ENCODE peak calls at places on chromosomes 13 and 19, in four cellular contexts. F, A, I and S are unnamed samples.

GRCh38 chr13:113411216-113412023 is 41.9 kb downstream of the ADPRHL1 start:
- DNase-seq in F (peak; percentile 71), A (no peak), I (peak; percentile 95), S (peak; percentile 95)

GRCh38 chr13:30905932-30906383 is at the start of gene MEDAG:
- DNase-seq in F (peak; percentile 82), A (no peak), I (peak; percentile 61), S (peak; percentile 90)

GRCh38 chr19:46487802-46488445 is 7.7 kb downstream of the PNMA8B start:
- DNase-seq in F (peak; percentile 76), A (peak; percentile 85), I (peak; percentile 72), S (no peak)

GRCh38 chr13:102484329-102484728 is 82.5 kb upstream of the FGF14 start:
- DNase-seq in F (no peak), A (no peak), I (peak; percentile 4), S (peak; percentile 17)

GRCh38 chr19:23283925-23284324 is 33.7 kb upstream of the ZNF724 start:
- DNase-seq in F (peak; percentile 20), A (no peak), I (peak; percentile 29), S (no peak)

GRCh38 chr19:51111606-51112005 is 3.4 kb upstream of the CTU1 start:
- DNase-seq in F (no peak), A (no peak), I (no peak), S (no peak)

GRCh38 chr19:5046339-5047039 is 77.6 kb downstream of the KDM4B start:
- DNase-seq in F (no peak), A (no peak), I (peak; percentile 59), S (no peak)

GRCh38 chr19:7676376-7676775 is 514 bp upstream of the MCEMP1 start:
- DNase-seq in F (no peak), A (no peak), I (no peak), S (no peak)

GRCh38 chr19:34044011-34044410 is 128.3 kb upstream of the LSM14A start:
- DNase-seq in F (no peak), A (no peak), I (no peak), S (no peak)

GRCh38 chr13:113094410-113094800 is 11.2 kb upstream of the F7 start:
- DNase-seq in F (no peak), A (no peak), I (no peak), S (no peak)

GRCh38 chr13:29861694-29862110 is 11.3 kb upstream of the UBL3 start:
- DNase-seq in F (no peak), A (no peak), I (peak; percentile 51), S (peak; percentile 89)

GRCh38 chr13:37617162-37617561 is 18.6 kb upstream of the POSTN start:
- DNase-seq in F (no peak), A (no peak), I (peak; percentile 75), S (peak; percentile 69)

GRCh38 chr19:5805465-5806132 is 732 bp downstream of the NRTN start:
- DNase-seq in F (peak; percentile 60), A (peak; percentile 82), I (peak; percentile 56), S (no peak)

GRCh38 chr13:44768233-44768632 is 192.1 kb upstream of the TSC22D1 start:
- DNase-seq in F (no peak), A (no peak), I (no peak), S (no peak)

GRCh38 chr19:29404015-29404414 is 121.8 kb upstream of the VSTM2B start:
- DNase-seq in F (no peak), A (no peak), I (no peak), S (no peak)

GRCh38 chr19:46898731-46899130 is 37.9 kb downstream of the ARHGAP35 start:
- DNase-seq in F (no peak), A (no peak), I (no peak), S (no peak)

GRCh38 chr19:3656747-3657394 is 30.3 kb upstream of the CACTIN start:
- DNase-seq in F (no peak), A (no peak), I (no peak), S (no peak)

GRCh38 chr13:67642638-67643037 is 412.5 kb upstream of the PCDH9 start:
- DNase-seq in F (no peak), A (no peak), I (no peak), S (no peak)

GRCh38 chr13:110616103-110617101 is 1.1 kb downstream of the NAXD start:
- DNase-seq in F (no peak), A (peak; percentile 26), I (peak; percentile 62), S (peak; percentile 52)

GRCh38 chr13:102136735-102137296 is 265.0 kb downstream of the FGF14 start:
- DNase-seq in F (no peak), A (no peak), I (peak; percentile 12), S (no peak)

GRCh38 chr19:40542197-40542859 is 34.3 kb upstream of the SHKBP1 start:
- DNase-seq in F (peak; percentile 74), A (no peak), I (peak; percentile 77), S (no peak)

GRCh38 chr13:113410472-113411201 is 42.7 kb downstream of the ADPRHL1 start:
- DNase-seq in F (peak; percentile 18), A (no peak), I (peak; percentile 80), S (peak; percentile 79)

GRCh38 chr19:40383668-40384248 is 6.2 kb downstream of the HIPK4 start:
- DNase-seq in F (no peak), A (no peak), I (no peak), S (no peak)

GRCh38 chr19:47511128-47511517 is 3.7 kb downstream of the NAPA start:
- DNase-seq in F (no peak), A (no peak), I (peak; percentile 60), S (no peak)

GRCh38 chr19:50476224-50476942 is at the start of the genes EMC10 and GARIN5A:
- DNase-seq in F (peak; percentile 91), A (peak; percentile 93), I (peak; percentile 93), S (peak; percentile 83)

DNA sequence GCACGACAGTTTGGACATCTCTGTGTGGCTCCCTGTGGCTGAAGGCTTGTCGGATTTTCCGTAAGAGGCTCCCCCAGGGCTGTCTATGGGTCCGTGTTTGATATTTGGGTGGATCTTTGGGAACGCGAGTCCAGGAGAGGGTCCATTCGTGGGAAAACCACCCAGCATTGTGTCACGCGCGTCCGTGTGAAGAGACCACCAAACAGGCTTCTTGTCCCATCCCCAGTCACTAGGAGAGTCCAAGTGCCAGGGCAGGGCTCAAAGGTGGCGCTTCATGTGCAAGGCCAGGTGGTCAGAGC is 2.4 kb downstream of the KLF1 start:
- DNase-seq in F (no peak), A (no peak), I (no peak), S (no peak)
- H3K4me3 ChIP-seq in F (peak overlapping the region; percentile 1), A (peak overlapping the region; percentile 72), I (no peak overlapping the region), S (no peak overlapping the region)

GRCh38 chr13:85930108-85930507 is 130.9 kb upstream of the SLITRK6 start:
- DNase-seq in F (no peak), A (no peak), I (no peak), S (no peak)

GRCh38 chr13:85935868-85936467 is 136.7 kb upstream of the SLITRK6 start:
- DNase-seq in F (no peak), A (no peak), I (no peak), S (no peak)
- H3K4me3 ChIP-seq in F (no peak overlapping the region), A (no peak overlapping the region), I (no peak overlapping the region), S (no peak overlapping the region)

DNA sequence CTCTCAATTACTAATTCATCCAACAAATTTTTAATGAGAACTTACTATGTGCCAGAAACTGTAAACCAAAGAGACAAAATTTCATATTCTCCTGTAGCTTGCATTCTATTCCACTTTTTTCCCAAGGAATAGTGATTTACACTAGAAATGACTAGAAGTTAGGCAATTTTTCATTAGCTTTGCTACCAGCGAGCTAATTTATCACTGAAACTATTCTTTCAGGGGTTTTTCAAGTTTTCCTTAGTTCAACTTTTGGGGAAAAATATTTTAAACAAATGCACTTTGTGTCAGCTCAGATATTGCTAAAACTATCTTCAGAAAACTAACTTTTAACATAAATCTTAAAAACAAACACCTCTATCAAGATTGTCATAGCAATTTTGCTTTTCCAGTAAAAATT is 5.4 kb downstream of the TNFRSF19 start:
- DNase-seq in F (no peak), A (no peak), I (no peak), S (no peak)
- H3K4me3 ChIP-seq in F (no peak overlapping the region), A (no peak overlapping the region), I (no peak overlapping the region), S (no peak overlapping the region)

GRCh38 chr19:35132254-35132653 is 2.6 kb downstream of the LGI4 start:
- DNase-seq in F (no peak), A (no peak), I (no peak), S (no peak)

GRCh38 chr19:35133826-35134225 is 1.0 kb downstream of the LGI4 start:
- DNase-seq in F (no peak), A (no peak), I (no peak), S (no peak)

GRCh38 chr19:35127871-35128270 is 7.0 kb downstream of the LGI4 start:
- DNase-seq in F (no peak), A (no peak), I (no peak), S (no peak)

GRCh38 chr19:35128398-35129057 is 6.3 kb downstream of the LGI4 start:
- DNase-seq in F (no peak), A (no peak), I (no peak), S (no peak)

GRCh38 chr19:35130761-35131720 is 3.8 kb downstream of the LGI4 start:
- DNase-seq in F (no peak), A (no peak), I (no peak), S (no peak)
- H3K4me3 ChIP-seq in F (no peak overlapping the region), A (no peak overlapping the region), I (no peak overlapping the region), S (no peak overlapping the region)

DNA sequence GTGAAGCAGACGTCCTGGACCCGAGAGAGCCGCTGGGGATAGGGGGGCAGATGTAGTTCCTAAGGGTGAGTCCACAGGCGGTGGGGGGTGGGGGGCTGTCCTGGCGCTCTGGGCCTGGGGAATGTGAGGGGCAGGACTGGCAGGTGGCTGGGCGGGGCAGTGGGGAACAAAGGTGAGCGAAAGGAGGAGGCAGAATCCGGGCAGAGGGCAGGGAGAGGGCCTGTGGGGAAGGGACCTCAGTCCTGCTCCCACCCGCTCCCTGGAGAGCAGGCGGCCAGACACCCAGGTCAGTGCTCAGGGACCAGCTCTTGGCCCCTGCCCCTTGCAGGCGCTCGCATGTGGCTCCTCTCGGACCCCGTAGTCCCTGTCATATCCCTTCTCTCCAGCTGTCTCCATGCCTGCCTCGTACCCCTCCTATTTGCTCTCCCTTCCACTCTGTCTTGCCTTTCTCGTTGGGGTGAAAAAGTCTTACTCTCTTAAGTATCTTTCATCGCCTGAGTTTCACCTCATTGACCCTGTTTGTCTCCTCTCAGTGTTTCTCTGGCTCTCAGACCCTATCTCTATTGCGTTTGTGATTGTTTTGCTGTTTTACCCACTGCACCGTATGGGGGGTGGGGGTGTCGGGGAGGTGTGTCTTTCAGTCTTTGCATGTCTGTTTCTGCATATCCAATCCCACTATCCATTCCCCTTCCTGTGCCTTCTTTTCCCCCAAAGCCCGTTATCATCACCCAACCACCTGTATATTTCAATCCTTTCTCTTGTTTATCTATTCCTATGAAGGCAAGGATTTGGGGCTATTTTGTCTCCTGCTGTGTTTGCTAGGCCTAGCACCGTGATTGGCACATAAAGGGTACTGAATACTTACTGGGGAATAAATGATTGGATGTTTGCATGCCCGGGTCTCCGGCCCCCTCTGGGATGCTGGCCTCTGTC is 5.8 kb downstream of the SPHK2 start:
- DNase-seq in F (no peak), A (no peak), I (no peak), S (no peak)
- H3K4me3 ChIP-seq in F (no peak overlapping the region), A (peak overlapping the region; percentile 80), I (peak overlapping the region; percentile 67), S (peak overlapping the region; percentile 54)

GRCh38 chr19:1865172-1866010 is 2.0 kb upstream of the KLF16 start:
- DNase-seq in F (no peak), A (no peak), I (no peak), S (no peak)
- H3K4me3 ChIP-seq in F (peak overlapping the region; percentile 66), A (peak overlapping the region; percentile 61), I (peak overlapping the region; percentile 81), S (peak overlapping the region; percentile 78)